ENCODE peak calls at places on chromosomes 2 and 18, in ten cellular contexts. P is upper lobe of right lung; G is thoracic aorta; F is aorta; N is right cardiac atrium; Z is body of pancreas; D is stomach; J is PC-3; L is cardiac muscle cell; C is CD4-positive, alpha-beta memory T cell. T is an unnamed sample.

GRCh38 chr2:176967911-176968451 is 244.6 kb upstream of the HNRNPA3 start:
- DNase-seq in N (no peak), L (no peak), D (no peak), Z (no peak), J (no peak), G (no peak), P (no peak), C (no peak), F (no peak), T (no peak)

GRCh38 chr2:57119141-57119540 is 927.5 kb upstream of the VRK2 start:
- DNase-seq in L (no peak), C (no peak), F (no peak), Z (no peak), N (no peak), D (no peak), J (no peak), P (no peak), G (no peak), T (no peak)

GRCh38 chr2:28137221-28137620 is 246.7 kb downstream of the BABAM2 start:
- DNase-seq in J (peak; percentile 83), P (no peak), C (no peak), Z (peak; percentile 32), L (peak; percentile 89), F (no peak), G (no peak), D (no peak), N (no peak), T (peak; percentile 74)

GRCh38 chr2:213862407-213863076 is 548.3 kb upstream of the VWC2L start:
- DNase-seq in J (no peak), L (no peak), D (no peak), F (no peak), Z (no peak), P (no peak), C (no peak), N (no peak), G (no peak), T (no peak)

GRCh38 chr2:23414106-23414505 is 29.1 kb downstream of the KLHL29 start:
- DNase-seq in J (no peak), C (no peak), N (no peak), Z (no peak), L (no peak), D (no peak), G (no peak), F (no peak), P (no peak), T (no peak)

GRCh38 chr2:112884869-112885502 is 26.0 kb upstream of the IL37 start:
- DNase-seq in F (no peak), Z (peak; percentile 49), N (peak; percentile 68), P (no peak), L (peak; percentile 41), D (peak; percentile 79), G (no peak), J (peak; percentile 80), C (peak; percentile 57), T (peak; percentile 72)

GRCh38 chr2:151410485-151410833 is 757 bp downstream of the RIF1 start:
- DNase-seq in G (no peak), N (no peak), P (no peak), D (peak; percentile 31), L (peak; percentile 16), J (peak; percentile 17), C (peak; percentile 29), F (no peak), Z (no peak), T (peak; percentile 70)

GRCh38 chr2:151484100-151484499 is 74.4 kb downstream of the RIF1 start:
- DNase-seq in C (no peak), J (no peak), D (no peak), G (no peak), L (no peak), N (no peak), P (no peak), Z (peak; percentile 8), F (no peak), T (no peak)

GRCh38 chr2:184154438-184154837 is 443.9 kb upstream of the ZNF804A start:
- DNase-seq in D (no peak), C (no peak), L (no peak), J (peak; percentile 24), G (no peak), Z (no peak), N (no peak), F (no peak), P (no peak), T (no peak)

GRCh38 chr2:46848446-46848845 is 67.2 kb downstream of the MCFD2 start:
- DNase-seq in D (no peak), N (peak; percentile 67), L (no peak), C (no peak), F (no peak), G (no peak), P (no peak), Z (no peak), J (no peak), T (no peak)

GRCh38 chr2:36754578-36754977 is 58.1 kb downstream of the VIT start:
- DNase-seq in L (no peak), J (no peak), C (no peak), F (no peak), D (no peak), Z (no peak), N (no peak), P (no peak), G (no peak), T (no peak)

GRCh38 chr2:45891719-45892118 is 240.2 kb downstream of the PRKCE start:
- DNase-seq in J (no peak), C (no peak), N (no peak), D (no peak), F (no peak), G (no peak), Z (peak; percentile 86), L (no peak), P (no peak), T (no peak)

GRCh38 chr2:1988594-1988993 is 244.3 kb upstream of the PXDN start:
- DNase-seq in C (no peak), N (no peak), L (no peak), F (no peak), Z (no peak), P (no peak), J (no peak), D (no peak), G (no peak), T (no peak)

GRCh38 chr2:43634604-43635306 is 2.3 kb upstream of the PLEKHH2 start:
- DNase-seq in Z (peak; percentile 15), C (no peak), D (no peak), L (peak; percentile 90), P (no peak), J (peak; percentile 94), G (no peak), F (no peak), N (no peak), T (no peak)

GRCh38 chr18:8480506-8481328 is 128.5 kb upstream of the RAB12 start:
- DNase-seq in L (peak; percentile 84), F (no peak), N (peak; percentile 64), G (no peak), P (no peak), C (no peak), Z (peak; percentile 51), D (peak; percentile 34), J (peak; percentile 81), T (peak; percentile 67)

GRCh38 chr2:238554468-238555184 is 127.9 kb downstream of the ASB1 start:
- DNase-seq in Z (no peak), F (no peak), G (no peak), L (no peak), D (no peak), C (no peak), N (no peak), P (no peak), J (no peak), T (peak; percentile 46)
- H3K4me3 ChIP-seq in Z (no peak overlapping the region), F (no peak overlapping the region), G (no peak overlapping the region), L (no peak overlapping the region), D (no peak overlapping the region), C (no peak overlapping the region), N (no peak overlapping the region), P (no peak overlapping the region), J (no peak overlapping the region), T (peak overlapping the region; percentile 41)

DNA sequence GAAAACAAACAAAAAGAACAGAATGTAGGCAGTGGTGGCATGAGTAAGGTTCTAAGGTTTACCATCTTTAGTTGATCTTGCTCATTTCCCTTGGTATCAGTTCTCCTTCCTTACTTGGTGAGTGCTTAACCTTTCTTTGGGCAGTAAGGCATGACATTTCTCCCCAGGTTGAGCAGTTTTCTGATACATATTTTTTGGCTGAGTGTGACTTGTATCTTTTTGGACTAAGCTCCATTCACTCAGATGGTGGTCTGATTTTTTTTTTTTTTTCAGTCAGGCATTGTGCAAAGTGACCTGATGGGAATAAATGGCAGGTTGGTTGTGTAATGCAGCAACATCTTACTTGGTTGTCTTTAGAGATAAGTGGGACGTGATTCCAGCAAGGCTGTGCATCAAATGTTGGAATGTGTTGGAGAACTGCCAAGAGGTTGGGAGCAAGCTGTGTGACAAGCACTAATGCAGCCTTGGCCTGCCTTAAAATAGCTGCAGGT is 15.1 kb downstream of the SPTBN1 start:
- DNase-seq in L (peak; percentile 87), P (no peak), N (no peak), C (no peak), G (no peak), D (no peak), Z (peak; percentile 21), J (peak; percentile 43), F (no peak), T (peak; percentile 78)
- H3K4me1 ChIP-seq in L (peaks cover 76% of the 10 kb centered on the region), P (peaks cover 44% of the 10 kb centered on the region), N (peaks cover 23% of the 10 kb centered on the region), C (no peaks in the 10 kb centered on the region), G (peaks cover 80% of the 10 kb centered on the region), D (peaks cover 25% of the 10 kb centered on the region), Z (peaks cover 7% of the 10 kb centered on the region), J (no peaks in the 10 kb centered on the region), F (no peaks in the 10 kb centered on the region), T (peaks cover 59% of the 10 kb centered on the region)

GRCh38 chr2:135925571-135925970 is 49.3 kb upstream of the MCM6 start:
- DNase-seq in G (no peak), D (no peak), Z (no peak), C (no peak), F (no peak), J (no peak), P (no peak), L (peak; percentile 10), N (no peak), T (no peak)
- H3K27me3 ChIP-seq in G (no peaks in the 10 kb centered on the region), D (no peaks in the 10 kb centered on the region), Z (no peaks in the 10 kb centered on the region), C (no peaks in the 10 kb centered on the region), F (no peaks in the 10 kb centered on the region), J (no peaks in the 10 kb centered on the region), P (no peaks in the 10 kb centered on the region), L (no peaks in the 10 kb centered on the region), N (no peaks in the 10 kb centered on the region), T (no peaks in the 10 kb centered on the region)

GRCh38 chr18:35507623-35508022 is 9.9 kb upstream of the INO80C start:
- DNase-seq in P (no peak), C (no peak), Z (no peak), N (no peak), J (peak; percentile 29), F (no peak), L (no peak), G (no peak), D (no peak), T (no peak)

GRCh38 chr18:35508030-35508429 is 10.3 kb upstream of the INO80C start:
- DNase-seq in L (no peak), C (no peak), D (no peak), Z (no peak), F (no peak), J (no peak), G (no peak), P (no peak), N (no peak), T (no peak)

GRCh38 chr18:35508746-35509338 is 11.1 kb upstream of the INO80C start:
- DNase-seq in Z (no peak), N (no peak), F (no peak), G (no peak), L (no peak), C (no peak), J (no peak), P (no peak), D (no peak), T (no peak)

GRCh38 chr18:35506024-35506712 is 8.4 kb upstream of the INO80C start:
- DNase-seq in F (no peak), L (no peak), N (no peak), Z (peak; percentile 79), J (no peak), P (no peak), C (no peak), G (no peak), D (no peak), T (no peak)

GRCh38 chr18:35507192-35507591 is 9.4 kb upstream of the INO80C start:
- DNase-seq in N (no peak), Z (no peak), G (no peak), J (no peak), P (no peak), D (no peak), C (no peak), F (no peak), L (no peak), T (no peak)
- H3K4me3 ChIP-seq in N (no peak overlapping the region), Z (no peak overlapping the region), G (no peak overlapping the region), J (no peak overlapping the region), P (no peak overlapping the region), D (no peak overlapping the region), C (no peak overlapping the region), F (no peak overlapping the region), L (no peak overlapping the region), T (no peak overlapping the region)

T was measured in testis.